ENCODE peak calls at places on chromosome 7, in seven cellular contexts. A is mesenchymal stem cell, P is H9, G is trophoblast cell, H is neuronal stem cell, Z is H1, J is IMR-90. U is an unnamed sample.
A peak's percentile ranks its signal among the peaks of the same experiment; 100 is the strongest.

GRCh38 chr7:11335951-11336350 is 362.3 kb downstream of the PHF14 start:
- DNase-seq in J (no peak), G (no peak), Z (no peak), P (no peak), A (no peak), H (no peak), U (no peak)

GRCh38 chr7:75885011-75885410 is 6.2 kb downstream of the RHBDD2 start:
- DNase-seq in A (no peak), Z (no peak), H (no peak), G (no peak), J (no peak), P (no peak), U (no peak)

GRCh38 chr7:142854505-142855400 is at the start of gene EPHB6:
- DNase-seq in G (peak; percentile 32), J (peak; percentile 15), A (peak; percentile 46), Z (peak; percentile 79), P (peak; percentile 62), H (peak; percentile 67), U (peak; percentile 66)

GRCh38 chr7:79620291-79620690 is 166.8 kb upstream of the MAGI2 start:
- DNase-seq in Z (no peak), P (no peak), H (no peak), J (no peak), A (no peak), G (no peak), U (no peak)

GRCh38 chr7:106514887-106515286 is 146.1 kb downstream of the CCDC71L start:
- DNase-seq in Z (no peak), A (no peak), P (no peak), H (no peak), J (no peak), G (no peak), U (no peak)

GRCh38 chr7:45001138-45001694 is 1.2 kb downstream of the CCM2 start:
- DNase-seq in J (no peak), H (no peak), G (peak; percentile 34), P (peak; percentile 44), A (peak; percentile 24), Z (no peak), U (peak; percentile 67)

GRCh38 chr7:26454180-26454579 is 162.5 kb downstream of the SNX10 start:
- DNase-seq in H (no peak), P (no peak), G (no peak), J (no peak), Z (no peak), A (peak; percentile 9), U (no peak)

GRCh38 chr7:96418600-96418999 is 96.7 kb upstream of the SLC25A13 start:
- DNase-seq in Z (no peak), P (no peak), H (no peak), A (no peak), G (no peak), J (no peak), U (no peak)

GRCh38 chr7:36795451-36796021 is 71.2 kb upstream of the AOAH start:
- DNase-seq in Z (no peak), A (no peak), H (no peak), J (no peak), P (no peak), G (no peak), U (no peak)

GRCh38 chr7:43589728-43590127 is 6.8 kb downstream of the STK17A start:
- DNase-seq in G (no peak), J (no peak), Z (no peak), H (no peak), A (no peak), P (no peak), U (no peak)
- H3K4ac ChIP-seq in G (no peak overlapping the region), J (no peak overlapping the region), Z (no peak overlapping the region), H (no peak overlapping the region), A (no peak overlapping the region), P (no peak overlapping the region), U (no peak overlapping the region)

GRCh38 chr7:47498229-47499056 is 83.5 kb downstream of the TNS3 start:
- DNase-seq in G (peak; percentile 98), J (no peak), P (no peak), A (no peak), H (no peak), Z (no peak), U (no peak)
- H3K27ac ChIP-seq in G (peak overlapping the region; percentile 16), J (no peak overlapping the region), P (no peak overlapping the region), A (no peak overlapping the region), H (no peak overlapping the region), Z (no peak overlapping the region), U (no peak overlapping the region)

DNA sequence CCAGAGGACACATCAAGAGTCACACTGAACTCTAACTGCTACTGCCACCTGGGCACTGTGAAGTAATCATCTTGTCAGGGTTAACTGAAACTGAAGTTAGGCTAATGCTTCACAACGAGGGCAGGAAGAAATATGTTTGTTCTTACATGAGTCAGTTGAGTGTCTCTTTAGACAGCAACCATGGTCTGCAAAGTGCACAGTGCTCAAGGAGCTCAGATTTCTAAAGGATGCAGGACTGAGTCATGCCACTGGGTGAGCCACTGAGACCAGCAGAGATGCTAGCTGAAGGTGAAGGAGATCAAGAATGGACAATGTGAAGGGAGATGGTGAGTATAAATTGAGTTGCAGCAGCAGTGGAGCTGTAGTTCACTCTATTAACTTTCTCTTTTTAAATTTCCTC is 76.0 kb upstream of the CTTNBP2 start:
- DNase-seq in J (peak; percentile 20), H (no peak), A (no peak), P (no peak), G (no peak), Z (no peak), U (no peak)
- H3K4ac ChIP-seq in J (no peak overlapping the region), H (no peak overlapping the region), A (no peak overlapping the region), P (no peak overlapping the region), G (no peak overlapping the region), Z (no peak overlapping the region), U (no peak overlapping the region)

GRCh38 chr7:29086545-29086944 is 59.8 kb downstream of the CPVL start:
- DNase-seq in P (no peak), H (no peak), J (no peak), Z (no peak), G (no peak), A (no peak), U (no peak)
- H3K27ac ChIP-seq in P (no peak overlapping the region), H (no peak overlapping the region), J (no peak overlapping the region), Z (no peak overlapping the region), G (no peak overlapping the region), A (no peak overlapping the region), U (no peak overlapping the region)